ENCODE peak calls at places on chromosome 2, in six cellular contexts. O is psoas muscle; F is GM13976; I is stimulated activated CD4-positive, alpha-beta T cell treated with anti-CD3 and anti-CD28 coated beads, Interleukin-1b, Interleukin-23, amount 100 ng/mL, for 24 hours; T is left cardiac atrium; H is activated CD4-positive, alpha-beta T cell treated with anti-CD3 and anti-CD28 coated beads for 1 hour. W is an unnamed sample.

GRCh38 chr2:121721926-121722325 is 14.7 kb downstream of the NIFK start:
- DNase-seq in O (no peak), F (no peak), I (no peak), T (no peak), H (no peak), W (no peak)

GRCh38 chr2:113234721-113235346 is 43.9 kb downstream of the PAX8 start:
- DNase-seq in O (no peak), F (no peak), I (no peak), T (no peak), H (no peak), W (no peak)

GRCh38 chr2:29309090-29310054 is 194.2 kb downstream of the CLIP4 start:
- DNase-seq in O (no peak), F (peak; percentile 65), I (peak; percentile 25), T (peak; percentile 33), H (no peak), W (peak; percentile 62)

GRCh38 chr2:221521261-221521845 is 50.8 kb downstream of the EPHA4 start:
- DNase-seq in O (no peak), F (no peak), I (no peak), T (no peak), H (no peak), W (no peak)

GRCh38 chr2:232672581-232672980 is 24.6 kb upstream of the GIGYF2 start:
- DNase-seq in O (no peak), F (no peak), I (no peak), T (no peak), H (no peak), W (no peak)

GRCh38 chr2:136801628-136802027 is 36.3 kb downstream of the THSD7B start:
- DNase-seq in O (no peak), F (no peak), I (no peak), T (no peak), H (no peak), W (no peak)

GRCh38 chr2:224345492-224345891 is 56.4 kb downstream of the FAM124B start:
- DNase-seq in O (no peak), F (no peak), I (no peak), T (no peak), H (no peak), W (no peak)

GRCh38 chr2:207744050-207744449 is 25.7 kb downstream of the FZD5 start:
- DNase-seq in O (no peak), F (no peak), I (no peak), T (no peak), H (no peak), W (no peak)